ENCODE peak calls at places on chromosomes 5 and 9, in seven cellular contexts. I is upper lobe of right lung, M is uterus, V is H9, X is neuronal stem cell, U is tibial artery, W is ovary. Y is an unnamed sample.

GRCh38 chr9:131255731-131256197 is 20.5 kb downstream of the FAM78A start:
- DNase-seq in X (no peak), V (no peak), U (no peak), I (no peak), M (no peak), W (no peak), Y (no peak)

GRCh38 chr9:110116543-110116885 is 91.4 kb downstream of the C9orf152 start:
- DNase-seq in W (no peak), X (no peak), M (peak), I (no peak), V (no peak), U (no peak), Y (no peak)

GRCh38 chr5:159096555-159097460 is 2.9 kb downstream of the EBF1 start:
- DNase-seq in X (peak), V (peak), U (peak), W (no peak), M (peak), I (no peak), Y (no peak)

GRCh38 chr5:152632380-152632779 is 227.3 kb upstream of the NMUR2 start:
- DNase-seq in X (no peak), M (no peak), I (no peak), W (no peak), U (no peak), V (no peak), Y (no peak)

GRCh38 chr9:4024281-4024680 is 275.6 kb downstream of the GLIS3 start:
- DNase-seq in W (no peak), I (no peak), X (no peak), M (no peak), V (no peak), U (no peak), Y (no peak)

GRCh38 chr5:10351199-10351881 is 2.2 kb upstream of the MARCHF6 start:
- DNase-seq in U (peak), W (no peak), I (no peak), V (no peak), M (no peak), X (no peak), Y (no peak)

GRCh38 chr9:76456202-76456926 is 2.6 kb upstream of the GCNT1 start:
- DNase-seq in U (no peak), X (no peak), I (no peak), M (no peak), V (peak), W (no peak), Y (no peak)

GRCh38 chr5:38382898-38383297 is 124.5 kb downstream of the EGFLAM start:
- DNase-seq in U (peak), I (peak), V (peak), M (peak), W (peak), X (peak), Y (peak)

GRCh38 chr9:72696481-72696880 is 175.1 kb downstream of the TMC1 start:
- DNase-seq in V (no peak), X (no peak), M (no peak), U (no peak), I (no peak), W (no peak), Y (no peak)

GRCh38 chr9:114737118-114737517 is 55.1 kb upstream of the TEX48 start:
- DNase-seq in X (no peak), V (no peak), I (no peak), U (no peak), W (no peak), M (no peak), Y (no peak)

GRCh38 chr5:181243521-181244307 is at the start of gene RACK1:
- DNase-seq in M (peak), V (peak), U (peak), W (peak), I (peak), X (peak), Y (peak)

GRCh38 chr9:18260527-18260926 is 213.4 kb upstream of the ADAMTSL1 start:
- DNase-seq in M (peak), I (no peak), V (no peak), X (no peak), W (no peak), U (no peak), Y (no peak)

GRCh38 chr5:13359326-13359725 is 585.2 kb downstream of the DNAH5 start:
- DNase-seq in U (no peak), W (no peak), M (no peak), V (no peak), X (no peak), I (no peak), Y (no peak)

GRCh38 chr5:124395287-124395686 is 351.2 kb downstream of the ZNF608 start:
- DNase-seq in W (no peak), I (no peak), U (no peak), V (no peak), M (no peak), X (peak), Y (no peak)

GRCh38 chr5:74934949-74935751 is 69.0 kb upstream of the FAM169A start:
- DNase-seq in U (no peak), X (no peak), W (no peak), V (no peak), I (no peak), M (peak), Y (no peak)

GRCh38 chr5:150073086-150073625 is 13.2 kb downstream of the CSF1R start:
- DNase-seq in I (peak), M (peak), X (no peak), W (no peak), V (no peak), U (no peak), Y (peak)

GRCh38 chr5:157492886-157493285 is 32.9 kb downstream of the NIPAL4 start:
- DNase-seq in X (no peak), I (no peak), W (no peak), V (no peak), U (no peak), M (no peak), Y (no peak)

GRCh38 chr5:100026601-100027000 is 508.6 kb upstream of the FAM174A start:
- DNase-seq in X (no peak), W (no peak), I (no peak), U (no peak), V (no peak), M (no peak), Y (no peak)

GRCh38 chr9:77011973-77012817 is 7.3 kb upstream of the FOXB2 start:
- DNase-seq in M (peak), U (no peak), I (peak), W (no peak), X (peak), V (peak), Y (peak)

GRCh38 chr9:108671156-108671555 is 184.6 kb downstream of the ACTL7B start:
- DNase-seq in V (peak), X (peak), M (no peak), U (no peak), I (no peak), W (no peak), Y (no peak)

GRCh38 chr9:7777776-7778175 is 21.8 kb downstream of the DMAC1 start:
- DNase-seq in V (no peak), U (no peak), I (no peak), M (no peak), X (no peak), W (no peak), Y (no peak)

GRCh38 chr9:80650964-80651555 is 1038.3 kb downstream of the TLE1 start:
- DNase-seq in V (no peak), W (peak), X (no peak), M (no peak), U (no peak), I (no peak), Y (no peak)

GRCh38 chr9:136441681-136442245 is 2.1 kb upstream of the INPP5E start:
- DNase-seq in M (no peak), X (no peak), W (no peak), V (no peak), U (no peak), I (no peak), Y (no peak)

GRCh38 chr5:131994533-131995226 is 16.8 kb downstream of the ACSL6 start:
- DNase-seq in M (no peak), V (no peak), I (peak), U (no peak), W (no peak), X (no peak), Y (no peak)

GRCh38 chr5:112417931-112418358 is 1.1 kb downstream of the EPB41L4A start:
- DNase-seq in U (peak), X (peak), W (no peak), V (no peak), I (peak), M (peak), Y (peak)

GRCh38 chr9:110278080-110278707 is 21.9 kb upstream of the TXN start:
- DNase-seq in I (no peak), X (no peak), V (no peak), W (no peak), U (no peak), M (no peak), Y (no peak)

GRCh38 chr9:87742813-87743428 is 17.0 kb downstream of the CTSL start:
- DNase-seq in X (no peak), M (no peak), V (no peak), U (no peak), I (no peak), W (no peak), Y (no peak)

GRCh38 chr5:65163698-65164097 is 318.0 kb downstream of the ADAMTS6 start:
- DNase-seq in X (no peak), M (no peak), U (no peak), W (no peak), I (no peak), V (no peak), Y (no peak)

GRCh38 chr5:114101153-114101552 is 260.7 kb upstream of the KCNN2 start:
- DNase-seq in X (no peak), W (no peak), V (no peak), I (no peak), M (no peak), U (no peak), Y (peak)

GRCh38 chr5:87899109-87900100 is 369.2 kb downstream of the TMEM161B start:
- DNase-seq in U (no peak), I (no peak), X (peak), W (no peak), M (peak), V (no peak), Y (peak)

GRCh38 chr9:101731429-101731828 is 7.0 kb downstream of the GRIN3A start:
- DNase-seq in I (no peak), V (no peak), X (no peak), W (no peak), U (no peak), M (no peak), Y (no peak)

GRCh38 chr5:80191991-80192398 is 63.9 kb downstream of the SERINC5 start:
- DNase-seq in I (no peak), M (peak), X (no peak), U (no peak), V (peak), W (peak), Y (peak)

GRCh38 chr5:41834506-41834905 is 35.7 kb downstream of the OXCT1 start:
- DNase-seq in V (no peak), I (no peak), U (no peak), M (no peak), X (no peak), W (no peak), Y (no peak)

GRCh38 chr5:11007251-11007650 is 246.2 kb upstream of the DAP start:
- DNase-seq in X (no peak), U (no peak), V (no peak), I (no peak), W (no peak), M (no peak), Y (peak)

GRCh38 chr9:4497855-4498254 is 7.6 kb downstream of the SLC1A1 start:
- DNase-seq in M (no peak), U (no peak), V (no peak), W (no peak), X (no peak), I (no peak), Y (no peak)

GRCh38 chr9:131809941-131810344 is 70.1 kb upstream of the RAPGEF1 start:
- DNase-seq in V (no peak), I (no peak), U (no peak), X (no peak), M (no peak), W (no peak), Y (no peak)

GRCh38 chr5:571791-572190 is 40.3 kb upstream of the CEP72 start:
- DNase-seq in W (no peak), I (no peak), V (no peak), M (no peak), U (no peak), X (no peak), Y (no peak)

DNA sequence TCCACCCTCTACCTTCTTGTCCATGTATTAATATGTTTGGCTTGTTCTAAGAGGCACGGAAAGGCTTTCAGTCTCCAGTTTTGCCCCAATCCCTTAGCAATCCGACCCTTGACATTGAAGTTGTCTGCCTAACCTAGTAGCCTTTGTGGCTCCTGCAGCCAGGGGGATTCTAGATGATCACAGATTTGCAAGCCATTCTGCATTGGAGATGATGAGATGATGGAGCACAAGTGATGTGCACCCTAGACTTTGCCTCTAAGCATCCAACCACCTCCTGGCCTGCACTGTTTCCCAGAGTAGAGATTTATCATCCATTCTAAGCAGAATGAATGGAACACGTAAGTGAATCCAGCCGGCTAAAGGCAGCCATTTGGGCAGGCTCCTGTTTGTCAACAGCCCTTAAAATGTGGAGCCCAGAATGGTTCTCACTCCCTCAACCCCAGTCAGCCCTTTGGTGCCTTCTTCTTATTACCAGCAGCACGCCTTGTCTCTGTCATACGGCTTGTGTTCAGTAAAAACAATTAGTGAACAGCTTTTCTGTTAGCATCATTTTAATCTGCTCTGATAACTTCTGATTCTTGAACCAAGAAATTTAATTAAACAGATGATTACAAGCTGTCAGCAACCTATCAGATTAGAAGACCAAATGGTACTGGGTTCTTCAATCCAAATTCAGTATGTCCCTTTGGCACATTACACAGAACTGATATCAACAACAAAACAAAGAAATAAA is 5.7 kb upstream of the TRAF1 start:
- DNase-seq in V (no peak), M (no peak), I (no peak), U (no peak), X (no peak), W (no peak), Y (no peak)
- H3K27ac ChIP-seq in V (no peak), M (peak), I (peak), U (peak), X (no peak), W (no peak), Y (peak)

GRCh38 chr9:78236511-78236950 is 656 bp downstream of the CEP78 start:
- DNase-seq in X (no peak), M (peak), U (no peak), V (no peak), W (no peak), I (no peak), Y (no peak)
- H3K27ac ChIP-seq in X (peak), M (peak), U (peak), V (no peak), W (peak), I (peak), Y (peak)

GRCh38 chr5:174139623-174140022 is 94.1 kb downstream of the NSG2 start:
- DNase-seq in I (no peak), U (no peak), X (no peak), V (no peak), W (no peak), M (no peak), Y (no peak)

GRCh38 chr5:174145821-174146220 is 100.3 kb downstream of the NSG2 start:
- DNase-seq in M (no peak), U (no peak), I (no peak), X (peak), V (peak), W (no peak), Y (no peak)

GRCh38 chr5:174140452-174140851 is 94.9 kb downstream of the NSG2 start:
- DNase-seq in I (no peak), M (no peak), U (no peak), X (no peak), V (no peak), W (no peak), Y (no peak)

GRCh38 chr5:174145091-174145490 is 99.6 kb downstream of the NSG2 start:
- DNase-seq in M (no peak), X (no peak), U (no peak), I (no peak), W (no peak), V (peak), Y (no peak)

GRCh38 chr5:174141398-174141797 is 95.9 kb downstream of the NSG2 start:
- DNase-seq in W (no peak), X (no peak), I (no peak), M (no peak), U (no peak), V (no peak), Y (no peak)
- H3K27ac ChIP-seq in W (no peak), X (no peak), I (no peak), M (no peak), U (no peak), V (no peak), Y (no peak)

DNA sequence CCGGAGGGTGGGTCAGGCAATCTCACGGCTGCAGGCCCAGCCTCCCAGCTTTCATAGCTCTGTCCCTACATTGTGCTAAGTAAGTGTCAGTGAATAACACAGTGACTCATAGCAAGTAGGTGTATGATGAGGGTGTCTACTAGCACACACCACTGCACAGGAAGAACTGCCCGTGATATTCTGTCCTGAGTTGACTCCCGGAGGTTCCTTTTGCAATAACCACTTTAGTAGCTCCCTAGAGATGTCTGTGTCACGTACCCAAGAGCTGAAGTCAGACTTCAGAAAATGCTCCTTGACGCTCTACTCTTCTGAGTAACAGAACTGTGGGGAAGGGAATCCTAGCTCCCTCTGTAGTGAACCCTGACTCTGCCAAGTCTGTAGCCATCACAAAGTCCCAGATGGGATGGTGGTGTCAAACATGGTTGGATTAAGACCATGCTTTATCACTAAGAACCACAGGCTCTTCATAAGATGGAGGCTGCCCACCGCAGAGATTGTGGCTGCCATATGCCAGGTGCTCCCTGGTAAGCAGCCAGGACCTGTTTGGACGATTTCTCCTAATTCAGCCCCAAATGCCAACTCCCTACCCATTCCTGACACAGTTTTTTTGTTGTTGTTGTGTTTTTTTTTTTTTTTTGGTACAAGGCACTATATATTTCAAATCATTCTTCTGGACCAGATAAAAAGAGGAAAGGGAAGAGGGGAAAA is 352.6 kb upstream of the PANK3 start:
- DNase-seq in X (no peak), M (no peak), U (no peak), W (no peak), I (no peak), V (no peak), Y (no peak)
- H3K27ac ChIP-seq in X (no peak), M (no peak), U (no peak), W (no peak), I (no peak), V (no peak), Y (no peak)

GRCh38 chr5:91312698-91313097 is 70.4 kb downstream of the ARRDC3 start:
- DNase-seq in I (no peak), W (no peak), X (no peak), V (no peak), M (no peak), U (no peak), Y (no peak)
- H3K27ac ChIP-seq in I (peak), W (no peak), X (no peak), V (no peak), M (peak), U (peak), Y (peak)

DNA sequence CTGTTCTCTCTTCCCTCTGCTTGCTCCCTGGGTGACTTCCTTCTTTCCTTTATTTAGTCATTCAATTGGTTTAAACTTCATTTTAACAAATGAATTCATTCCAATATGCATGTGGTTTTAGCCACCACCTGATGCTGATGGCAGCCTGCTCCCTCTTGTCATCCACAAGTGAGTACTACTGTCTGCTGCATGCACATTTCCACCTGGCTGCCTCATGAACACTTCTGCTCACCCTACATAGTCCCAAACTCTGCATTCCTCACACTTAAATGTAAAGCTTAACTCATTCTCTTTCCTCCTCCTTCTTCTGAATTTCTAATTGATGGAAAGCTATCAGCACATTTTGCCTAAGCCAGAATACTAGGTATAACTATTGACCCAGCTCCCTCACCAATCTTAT is 184.7 kb upstream of the ZNF462 start:
- DNase-seq in W (no peak), M (no peak), U (no peak), I (no peak), X (no peak), V (no peak), Y (no peak)
- H3K27ac ChIP-seq in W (no peak), M (no peak), U (no peak), I (no peak), X (no peak), V (peak), Y (no peak)

GRCh38 chr5:109921735-109922395 is 232.1 kb downstream of the MAN2A1 start:
- DNase-seq in X (no peak), I (peak), W (no peak), M (no peak), U (no peak), V (no peak), Y (peak)
- H3K27ac ChIP-seq in X (no peak), I (no peak), W (no peak), M (no peak), U (no peak), V (no peak), Y (no peak)

DNA sequence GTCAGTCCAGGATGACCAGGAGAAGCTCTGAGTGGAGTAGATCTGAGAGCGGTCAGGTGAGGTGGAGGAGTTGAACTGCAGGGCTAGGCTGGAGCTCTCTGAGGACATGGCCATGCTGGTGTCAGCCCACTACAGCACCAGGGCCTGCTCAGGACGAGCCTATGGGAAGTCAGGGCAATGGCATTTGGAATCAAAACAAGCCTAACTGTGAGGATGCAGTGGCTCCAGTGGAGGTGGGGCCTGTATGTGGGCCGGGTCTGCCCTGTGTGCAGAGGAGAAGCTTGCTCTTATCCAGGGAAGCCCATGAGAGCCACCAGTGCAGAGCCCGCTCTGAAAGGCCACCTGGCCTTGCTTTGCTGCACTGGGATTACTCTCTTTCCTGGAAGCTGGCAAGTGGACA is 11.1 kb downstream of the CXCL14 start:
- DNase-seq in M (no peak), I (no peak), U (no peak), X (no peak), V (no peak), W (no peak), Y (no peak)
- H3K27ac ChIP-seq in M (no peak), I (no peak), U (no peak), X (no peak), V (no peak), W (no peak), Y (no peak)

GRCh38 chr5:125399885-125400284 is 653.4 kb upstream of the ZNF608 start:
- DNase-seq in M (no peak), I (no peak), U (no peak), W (no peak), X (no peak), V (no peak), Y (no peak)
- H3K27ac ChIP-seq in M (no peak), I (no peak), U (no peak), W (no peak), X (no peak), V (no peak), Y (no peak)